ENCODE peak calls at places on chromosomes 2 and 18, in five cellular contexts. One of them, this sample, is unnamed.

GRCh38 chr18:7567487-7568425 is 640 bp downstream of the PTPRM start:
- DNase-seq in coronary artery: peak; percentile 83
- DNase-seq in cardiac muscle cell: peak; percentile 79
- DNase-seq in GM23338: peak; percentile 78
- DNase-seq in astrocyte of the spinal cord: peak; percentile 65
- DNase-seq in this sample: peak; percentile 53

GRCh38 chr18:27966872-27967271 is 210.1 kb downstream of the CDH2 start:
- DNase-seq in coronary artery: no peak
- DNase-seq in cardiac muscle cell: no peak
- DNase-seq in GM23338: no peak
- DNase-seq in astrocyte of the spinal cord: no peak
- DNase-seq in this sample: no peak

GRCh38 chr2:168272225-168272624 is 24.8 kb upstream of the STK39 start:
- DNase-seq in coronary artery: no peak
- DNase-seq in cardiac muscle cell: peak; percentile 6
- DNase-seq in GM23338: no peak
- DNase-seq in astrocyte of the spinal cord: no peak
- DNase-seq in this sample: no peak

GRCh38 chr2:171652411-171652775 is 34.9 kb upstream of the DYNC1I2 start:
- DNase-seq in coronary artery: no peak
- DNase-seq in cardiac muscle cell: no peak
- DNase-seq in GM23338: no peak
- DNase-seq in astrocyte of the spinal cord: peak; percentile 57
- DNase-seq in this sample: no peak

GRCh38 chr18:61797691-61798590 is 94.9 kb downstream of the RNF152 start:
- DNase-seq in coronary artery: no peak
- DNase-seq in cardiac muscle cell: no peak
- DNase-seq in GM23338: no peak
- DNase-seq in astrocyte of the spinal cord: no peak
- DNase-seq in this sample: no peak

GRCh38 chr2:241901500-241902351 is 32.2 kb downstream of the RTP5 start:
- DNase-seq in coronary artery: peak; percentile 66
- DNase-seq in cardiac muscle cell: peak; percentile 23
- DNase-seq in GM23338: peak; percentile 77
- DNase-seq in astrocyte of the spinal cord: no peak
- DNase-seq in this sample: no peak

GRCh38 chr2:204024503-204024902 is 87.9 kb downstream of the ICOS start:
- DNase-seq in coronary artery: no peak
- DNase-seq in cardiac muscle cell: peak; percentile 41
- DNase-seq in GM23338: peak; percentile 73
- DNase-seq in astrocyte of the spinal cord: peak; percentile 35
- DNase-seq in this sample: no peak

GRCh38 chr2:195319112-195319460 is 337.9 kb upstream of the SLC39A10 start:
- DNase-seq in coronary artery: no peak
- DNase-seq in cardiac muscle cell: peak; percentile 49
- DNase-seq in GM23338: peak; percentile 26
- DNase-seq in astrocyte of the spinal cord: peak; percentile 70
- DNase-seq in this sample: no peak

GRCh38 chr2:209577376-209578357 is 153.8 kb downstream of the MAP2 start:
- DNase-seq in coronary artery: no peak
- DNase-seq in cardiac muscle cell: peak; percentile 35
- DNase-seq in GM23338: peak; percentile 29
- DNase-seq in astrocyte of the spinal cord: peak; percentile 28
- DNase-seq in this sample: no peak

GRCh38 chr2:209584915-209585314 is 161.1 kb downstream of the MAP2 start:
- DNase-seq in coronary artery: no peak
- DNase-seq in cardiac muscle cell: no peak
- DNase-seq in GM23338: no peak
- DNase-seq in astrocyte of the spinal cord: no peak
- DNase-seq in this sample: no peak

GRCh38 chr2:209574515-209574914 is 150.7 kb downstream of the MAP2 start:
- DNase-seq in coronary artery: no peak
- DNase-seq in cardiac muscle cell: no peak
- DNase-seq in GM23338: no peak
- DNase-seq in astrocyte of the spinal cord: no peak
- DNase-seq in this sample: no peak

GRCh38 chr2:209578394-209579006 is 154.7 kb downstream of the MAP2 start:
- DNase-seq in coronary artery: no peak
- DNase-seq in cardiac muscle cell: no peak
- DNase-seq in GM23338: peak; percentile 14
- DNase-seq in astrocyte of the spinal cord: peak; percentile 8
- DNase-seq in this sample: no peak

DNA sequence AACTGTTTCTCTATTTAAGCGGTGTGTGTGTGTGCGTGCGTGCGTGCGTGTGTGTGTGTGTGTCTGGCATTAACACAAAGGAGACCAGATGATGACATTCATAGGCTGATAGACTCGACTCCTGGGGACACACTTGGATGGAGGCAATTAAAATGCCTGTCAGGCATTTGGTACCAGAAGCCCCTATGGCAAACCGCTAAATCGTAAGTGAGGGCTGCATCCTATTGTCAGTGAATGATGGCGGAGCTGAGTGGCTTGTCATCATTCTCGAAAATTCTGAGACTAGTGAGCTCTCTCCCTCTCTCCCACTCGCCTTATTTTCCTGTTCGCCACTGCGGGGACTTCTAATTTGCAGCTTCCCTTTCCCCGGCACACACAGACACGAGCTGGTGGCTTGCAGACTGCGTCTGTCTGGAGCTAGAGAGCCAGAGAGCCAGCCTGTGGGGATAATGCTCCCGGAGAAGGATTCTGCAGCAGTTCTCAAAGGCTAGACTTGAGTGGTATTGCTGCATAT is 155.4 kb downstream of the MAP2 start:
- DNase-seq in coronary artery: no peak
- DNase-seq in cardiac muscle cell: peak; percentile 48
- DNase-seq in GM23338: peak; percentile 46
- DNase-seq in astrocyte of the spinal cord: peak; percentile 44
- DNase-seq in this sample: no peak
- H3K4me3 ChIP-seq in coronary artery: peak overlapping the region; percentile 60
- H3K4me3 ChIP-seq in cardiac muscle cell: no peak overlapping the region
- H3K4me3 ChIP-seq in GM23338: no peak overlapping the region
- H3K4me3 ChIP-seq in astrocyte of the spinal cord: peak overlapping the region; percentile 32
- H3K4me3 ChIP-seq in this sample: no peak overlapping the region

GRCh38 chr2:158140201-158140600 is 38.5 kb downstream of the UPP2 start:
- DNase-seq in coronary artery: no peak
- DNase-seq in cardiac muscle cell: no peak
- DNase-seq in GM23338: no peak
- DNase-seq in astrocyte of the spinal cord: no peak
- DNase-seq in this sample: no peak
- H3K4me3 ChIP-seq in coronary artery: no peak overlapping the region
- H3K4me3 ChIP-seq in cardiac muscle cell: no peak overlapping the region
- H3K4me3 ChIP-seq in GM23338: no peak overlapping the region
- H3K4me3 ChIP-seq in astrocyte of the spinal cord: no peak overlapping the region
- H3K4me3 ChIP-seq in this sample: no peak overlapping the region

GRCh38 chr2:85771486-85771885 is 17.7 kb downstream of the ATOH8 start:
- DNase-seq in coronary artery: no peak
- DNase-seq in cardiac muscle cell: no peak
- DNase-seq in GM23338: no peak
- DNase-seq in astrocyte of the spinal cord: no peak
- DNase-seq in this sample: no peak
- H3K4me3 ChIP-seq in coronary artery: peak overlapping the region; percentile 53
- H3K4me3 ChIP-seq in cardiac muscle cell: no peak overlapping the region
- H3K4me3 ChIP-seq in GM23338: peak overlapping the region; percentile 38
- H3K4me3 ChIP-seq in astrocyte of the spinal cord: no peak overlapping the region
- H3K4me3 ChIP-seq in this sample: no peak overlapping the region

GRCh38 chr2:165933211-165933610 is 20.4 kb downstream of the TTC21B start:
- DNase-seq in coronary artery: no peak
- DNase-seq in cardiac muscle cell: no peak
- DNase-seq in GM23338: peak; percentile 27
- DNase-seq in astrocyte of the spinal cord: no peak
- DNase-seq in this sample: no peak
- H3K4me3 ChIP-seq in coronary artery: no peak overlapping the region
- H3K4me3 ChIP-seq in cardiac muscle cell: no peak overlapping the region
- H3K4me3 ChIP-seq in GM23338: no peak overlapping the region
- H3K4me3 ChIP-seq in astrocyte of the spinal cord: no peak overlapping the region
- H3K4me3 ChIP-seq in this sample: no peak overlapping the region

GRCh38 chr2:165795011-165795410 is 964 bp upstream of the GALNT3 start:
- DNase-seq in coronary artery: no peak
- DNase-seq in cardiac muscle cell: no peak
- DNase-seq in GM23338: no peak
- DNase-seq in astrocyte of the spinal cord: peak; percentile 28
- DNase-seq in this sample: no peak
- H3K4me3 ChIP-seq in coronary artery: peak overlapping the region; percentile 74
- H3K4me3 ChIP-seq in cardiac muscle cell: no peak overlapping the region
- H3K4me3 ChIP-seq in GM23338: peak overlapping the region; percentile 71
- H3K4me3 ChIP-seq in astrocyte of the spinal cord: peak overlapping the region; percentile 56
- H3K4me3 ChIP-seq in this sample: no peak overlapping the region

GRCh38 chr2:118222643-118223486 is 134.6 kb downstream of the INSIG2 start:
- DNase-seq in coronary artery: no peak
- DNase-seq in cardiac muscle cell: peak; percentile 2
- DNase-seq in GM23338: no peak
- DNase-seq in astrocyte of the spinal cord: no peak
- DNase-seq in this sample: no peak
- H3K4me3 ChIP-seq in coronary artery: peak overlapping the region; percentile 69
- H3K4me3 ChIP-seq in cardiac muscle cell: peak overlapping the region; percentile 28
- H3K4me3 ChIP-seq in GM23338: peak overlapping the region; percentile 70
- H3K4me3 ChIP-seq in astrocyte of the spinal cord: peak overlapping the region; percentile 29
- H3K4me3 ChIP-seq in this sample: no peak overlapping the region